ENCODE peak calls at places on chromosome 9, in four cellular contexts. A is NCI-H1436; C is stimulated activated CD4-positive, alpha-beta T cell treated with anti-CD3 and anti-CD28 coated beads, Interleukin-4, amount 100 ng/mL, for 4 hours; J is CD4-positive, alpha-beta T cell. U is an unnamed sample.

GRCh38 chr9:134445000-134445399 is 118.7 kb downstream of the RXRA start:
- DNase-seq in A (no peak), C (no peak), J (no peak), U (no peak)

GRCh38 chr9:112894031-112894430 is 3.4 kb upstream of the SLC46A2 start:
- DNase-seq in A (no peak), C (no peak), J (no peak), U (no peak)

GRCh38 chr9:104362912-104363472 is 141.1 kb upstream of the OR13F1 start:
- DNase-seq in A (no peak), C (no peak), J (no peak), U (no peak)

GRCh38 chr9:11194249-11194648 is 581.4 kb upstream of the PTPRD start:
- DNase-seq in A (peak; percentile 34), C (no peak), J (no peak), U (no peak)

GRCh38 chr9:72893437-72893836 is 59.4 kb downstream of the ALDH1A1 start:
- DNase-seq in A (no peak), C (no peak), J (no peak), U (no peak)

GRCh38 chr9:88233091-88233490 is 94.8 kb upstream of the SPATA31C2 start:
- DNase-seq in A (no peak), C (no peak), J (no peak), U (no peak)

GRCh38 chr9:31908158-31908890 is 476.1 kb upstream of the ACO1 start:
- DNase-seq in A (no peak), C (no peak), J (no peak), U (no peak)

GRCh38 chr9:13141629-13142028 is 137.9 kb downstream of the MPDZ start:
- DNase-seq in A (no peak), C (no peak), J (no peak), U (no peak)

GRCh38 chr9:87071473-87071872 is 124.2 kb upstream of the GAS1 start:
- DNase-seq in A (no peak), C (no peak), J (no peak), U (no peak)